ENCODE peak calls at places on chromosomes 12 and 14, in ten cellular contexts. O, N, E, C, B, Y, X, U, W and V are unnamed samples.

GRCh38 chr12:12017798-12018197 is 52.9 kb upstream of the BCL2L14 start:
- DNase-seq in N (no peak), O (no peak), C (no peak), B (no peak), X (no peak), E (no peak), Y (peak; percentile 32), U (peak; percentile 45), W (no peak), V (no peak)

GRCh38 chr12:85955127-85955526 is 81.0 kb downstream of the NTS start:
- DNase-seq in C (no peak), Y (peak; percentile 41), E (peak; percentile 45), O (no peak), W (no peak), B (no peak), X (peak; percentile 18), U (no peak), N (no peak), V (no peak)

GRCh38 chr12:58757422-58757821 is 162.9 kb downstream of the LRIG3 start:
- DNase-seq in U (no peak), E (peak; percentile 79), O (no peak), X (peak; percentile 92), W (no peak), Y (peak; percentile 91), B (no peak), C (no peak), N (no peak), V (no peak)

GRCh38 chr12:120139958-120140357 is 23.4 kb upstream of the RAB35 start:
- DNase-seq in E (no peak), U (no peak), C (no peak), W (no peak), N (no peak), Y (peak; percentile 29), X (no peak), O (no peak), B (no peak), V (no peak)

GRCh38 chr14:22319526-22320352 is 269.3 kb downstream of the DAD1 start:
- DNase-seq in U (no peak), X (peak; percentile 81), O (peak; percentile 75), B (peak; percentile 77), Y (peak; percentile 88), E (peak; percentile 71), W (peak; percentile 64), N (peak; percentile 16), C (peak; percentile 53), V (peak; percentile 71)

GRCh38 chr12:78290606-78291345 is 460.1 kb downstream of the NAV3 start:
- DNase-seq in X (peak; percentile 62), E (peak; percentile 85), Y (peak; percentile 95), O (no peak), U (no peak), W (no peak), B (no peak), N (no peak), C (peak; percentile 35), V (no peak)

GRCh38 chr12:57176846-57177245 is 29.4 kb upstream of the LRP1-AS start:
- DNase-seq in Y (peak; percentile 34), O (no peak), E (no peak), C (no peak), N (no peak), B (no peak), X (no peak), W (no peak), U (no peak), V (no peak)

GRCh38 chr14:87430810-87431209 is 562.2 kb downstream of the GALC start:
- DNase-seq in Y (peak; percentile 48), E (peak; percentile 22), W (peak; percentile 18), C (no peak), N (no peak), X (no peak), U (no peak), O (no peak), B (no peak), V (no peak)

GRCh38 chr12:57526477-57527126 is 4.0 kb downstream of the MBD6 start:
- DNase-seq in X (no peak), E (no peak), O (no peak), N (no peak), Y (no peak), U (no peak), W (no peak), B (no peak), C (no peak), V (no peak)

GRCh38 chr12:106584104-106585064 is 1.6 kb downstream of the RFX4 start:
- DNase-seq in E (no peak), B (no peak), N (no peak), O (no peak), U (no peak), Y (peak; percentile 16), X (no peak), C (peak; percentile 48), W (no peak), V (peak; percentile 26)

GRCh38 chr14:85079842-85080741 is 449.9 kb upstream of the FLRT2 start:
- DNase-seq in W (no peak), C (no peak), N (no peak), O (no peak), B (no peak), E (no peak), Y (no peak), U (no peak), X (no peak), V (no peak)

GRCh38 chr12:59844775-59845174 is 248.9 kb downstream of the SLC16A7 start:
- DNase-seq in B (no peak), U (no peak), N (no peak), X (no peak), W (no peak), Y (no peak), C (no peak), E (no peak), O (no peak), V (no peak)

GRCh38 chr12:38823743-38824142 is 81.6 kb downstream of the CPNE8 start:
- DNase-seq in W (no peak), E (peak; percentile 10), Y (peak; percentile 5), C (no peak), X (peak; percentile 5), U (no peak), B (no peak), O (no peak), N (no peak), V (no peak)

GRCh38 chr14:99035268-99035667 is 236.7 kb downstream of the BCL11B start:
- DNase-seq in C (no peak), W (no peak), N (no peak), U (no peak), E (peak; percentile 6), O (no peak), B (no peak), Y (no peak), X (peak; percentile 33), V (peak; percentile 16)

GRCh38 chr14:61759878-61760277 is 2.3 kb upstream of the SNAPC1 start:
- DNase-seq in W (no peak), N (no peak), Y (peak; percentile 4), U (no peak), X (no peak), O (no peak), B (no peak), C (no peak), E (no peak), V (no peak)

DNA sequence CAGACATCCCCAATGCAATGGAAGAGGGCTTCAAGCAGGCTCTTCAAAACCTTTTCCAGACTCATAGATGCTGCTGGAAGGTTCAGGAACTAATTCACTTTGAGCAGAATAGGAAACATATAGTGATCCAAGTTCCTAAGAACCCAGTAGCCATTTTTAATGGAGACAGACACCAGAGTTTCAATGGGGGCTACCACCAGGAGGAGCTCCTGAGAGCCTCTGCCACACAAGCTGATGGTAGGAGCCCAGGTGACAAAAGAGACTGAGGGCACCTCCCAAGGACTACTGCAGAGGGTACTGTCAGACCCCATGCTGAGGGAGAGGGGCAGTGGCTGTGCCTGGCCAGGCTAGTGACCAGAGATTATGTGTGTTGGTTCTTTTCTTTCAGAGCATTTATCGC is 45.9 kb downstream of the IFNG start:
- DNase-seq in U (no peak), X (no peak), N (peak; percentile 24), C (no peak), E (no peak), W (no peak), Y (no peak), B (peak; percentile 22), O (peak; percentile 41), V (peak; percentile 41)
- TF ChIP-seq CTCF in U (peak; percentile 33), X (peak; percentile 35), N (peak; percentile 43), C (peak; percentile 14), E (peak; percentile 18), W (no peak), Y (peak; percentile 48), B (peak; percentile 72), O (peak; percentile 57), V (peak; percentile 16)

DNA sequence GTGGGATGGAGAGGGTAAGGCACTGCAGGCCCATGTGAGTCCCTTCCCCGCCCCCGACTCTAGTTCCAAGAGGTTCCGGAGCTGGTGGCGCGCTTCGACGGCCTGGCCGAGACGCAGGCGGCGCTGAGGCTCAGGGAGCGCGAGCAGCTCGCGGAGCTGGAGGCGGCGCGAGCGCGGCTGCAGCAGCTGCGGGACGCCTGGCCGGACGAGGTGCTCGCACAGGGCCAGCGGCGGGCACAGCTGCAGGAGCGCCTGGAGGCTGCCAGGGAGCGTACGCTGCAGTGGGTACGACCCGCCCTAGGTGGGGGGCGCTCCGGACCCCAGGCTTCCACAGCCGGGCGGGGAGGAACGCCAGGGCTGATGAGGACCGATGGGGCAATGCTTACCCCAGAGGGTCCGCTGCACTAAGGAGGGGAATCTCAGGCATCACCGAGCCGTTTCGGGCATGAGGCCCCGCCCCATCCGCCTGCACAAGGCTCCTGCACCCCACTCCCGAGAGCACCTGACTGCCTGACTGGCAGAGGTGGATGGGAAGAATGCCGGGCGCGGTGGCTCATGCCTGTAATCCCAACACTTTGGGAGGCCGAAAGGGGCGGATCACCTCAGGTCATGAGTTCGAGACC is 4.9 kb downstream of the CFAP73 start:
- DNase-seq in C (peak; percentile 64), B (peak; percentile 86), E (peak; percentile 28), N (peak; percentile 18), Y (peak; percentile 30), U (no peak), X (no peak), W (peak; percentile 38), O (no peak), V (no peak)
- TF ChIP-seq CTCF in C (no peak), B (no peak), E (no peak), N (no peak), Y (no peak), U (no peak), X (no peak), W (no peak), O (no peak), V (no peak)

GRCh38 chr12:108967869-108968540 is 52.9 kb downstream of the SVOP start:
- DNase-seq in W (no peak), U (no peak), C (no peak), B (peak; percentile 57), Y (peak; percentile 23), E (no peak), O (peak; percentile 12), N (no peak), X (no peak), V (no peak)
- TF ChIP-seq CTCF in W (no peak), U (peak; percentile 69), C (peak; percentile 21), B (peak; percentile 91), Y (peak; percentile 46), E (peak; percentile 39), O (peak; percentile 50), N (peak; percentile 29), X (peak; percentile 37), V (peak; percentile 51)

DNA sequence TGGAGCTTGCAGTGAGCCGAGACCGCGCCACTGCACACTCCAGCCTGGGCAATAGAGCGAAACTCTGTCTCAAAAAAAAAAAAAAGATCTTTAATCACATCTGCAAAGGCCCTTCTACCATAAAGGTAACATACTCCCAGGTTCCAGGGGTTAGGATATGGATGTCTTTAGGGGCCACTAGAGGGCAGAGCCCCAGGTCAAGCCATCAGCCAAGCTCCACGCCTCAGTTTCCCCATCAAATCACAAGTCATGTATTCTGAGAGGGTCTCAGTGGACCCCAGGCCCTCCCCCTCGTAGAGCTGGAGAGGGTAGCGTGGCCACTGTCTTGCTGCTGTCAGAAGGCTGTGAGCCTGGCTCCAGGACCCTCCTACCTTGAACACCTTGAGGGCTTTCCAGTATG is 18.8 kb downstream of the SLC8B1 start:
- DNase-seq in Y (no peak), O (no peak), N (no peak), B (no peak), W (no peak), X (no peak), U (no peak), C (no peak), E (no peak), V (no peak)
- TF ChIP-seq CTCF in Y (peak; percentile 7), O (no peak), N (no peak), B (peak; percentile 65), W (no peak), X (peak; percentile 13), U (no peak), C (no peak), E (no peak), V (no peak)